ENCODE peak calls at places on chromosomes 13 and 19, in eight cellular contexts. W is heart right ventricle, L is neural progenitor cell, Z is psoas muscle, U is left ventricle myocardium inferior, G is Peyer's patch, T is lower leg skin, C is A549. J is an unnamed sample.

GRCh38 chr13:67515895-67516294 is 285.8 kb upstream of the PCDH9 start:
- DNase-seq in W (no peak), L (no peak), Z (no peak), U (no peak), G (no peak), T (no peak), C (no peak), J (no peak)

GRCh38 chr13:109155301-109155761 is 525.9 kb downstream of the MYO16 start:
- DNase-seq in W (no peak), L (no peak), Z (no peak), U (no peak), G (no peak), T (no peak), C (no peak), J (no peak)

GRCh38 chr19:51421229-51422052 is 4.0 kb upstream of the SIGLEC10 start:
- DNase-seq in W (no peak), L (peak; percentile 15), Z (no peak), U (no peak), G (no peak), T (no peak), C (no peak), J (no peak)

GRCh38 chr19:49863935-49864320 is 3.4 kb downstream of the PNKP start:
- DNase-seq in W (no peak), L (no peak), Z (no peak), U (no peak), G (no peak), T (no peak), C (no peak), J (no peak)

GRCh38 chr19:51417807-51418152 is 338 bp upstream of the SIGLEC10 start:
- DNase-seq in W (no peak), L (no peak), Z (no peak), U (no peak), G (no peak), T (no peak), C (no peak), J (no peak)

GRCh38 chr13:49366841-49367240 is 77.0 kb downstream of the CAB39L start:
- DNase-seq in W (no peak), L (no peak), Z (no peak), U (no peak), G (no peak), T (no peak), C (no peak), J (no peak)

GRCh38 chr19:11949201-11949600 is 15.6 kb upstream of the ZNF763 start:
- DNase-seq in W (no peak), L (no peak), Z (no peak), U (no peak), G (no peak), T (no peak), C (no peak), J (no peak)

GRCh38 chr19:2783781-2784145 is 690 bp upstream of the SGTA start:
- DNase-seq in W (no peak), L (no peak), Z (no peak), U (no peak), G (no peak), T (no peak), C (no peak), J (no peak)

GRCh38 chr19:49073514-49074378 is 1.2 kb upstream of the KCNA7 start:
- DNase-seq in W (no peak), L (peak; percentile 60), Z (peak; percentile 74), U (no peak), G (no peak), T (peak; percentile 81), C (peak; percentile 65), J (no peak)

GRCh38 chr19:56671613-56671994 is at the start of gene ZNF835:
- DNase-seq in W (peak; percentile 99), L (no peak), Z (peak; percentile 96), U (peak; percentile 97), G (peak; percentile 96), T (peak; percentile 96), C (no peak), J (peak; percentile 93)

GRCh38 chr19:8363803-8364771 is at the start of gene ANGPTL4:
- DNase-seq in W (peak; percentile 78), L (peak; percentile 83), Z (peak; percentile 89), U (peak; percentile 77), G (peak; percentile 83), T (peak; percentile 96), C (peak; percentile 69), J (peak; percentile 90)
- H3K4me3 ChIP-seq in W (peak within 1 kb of the TSS; percentile 61), L (peak within 1 kb of the TSS; percentile 44), Z (peak within 1 kb of the TSS; percentile 84), U (peak within 1 kb of the TSS; percentile 80), G (peak within 1 kb of the TSS; percentile 33), T (peak within 1 kb of the TSS; percentile 64), C (peak within 1 kb of the TSS; percentile 91), J (peak within 1 kb of the TSS; percentile 94)

DNA sequence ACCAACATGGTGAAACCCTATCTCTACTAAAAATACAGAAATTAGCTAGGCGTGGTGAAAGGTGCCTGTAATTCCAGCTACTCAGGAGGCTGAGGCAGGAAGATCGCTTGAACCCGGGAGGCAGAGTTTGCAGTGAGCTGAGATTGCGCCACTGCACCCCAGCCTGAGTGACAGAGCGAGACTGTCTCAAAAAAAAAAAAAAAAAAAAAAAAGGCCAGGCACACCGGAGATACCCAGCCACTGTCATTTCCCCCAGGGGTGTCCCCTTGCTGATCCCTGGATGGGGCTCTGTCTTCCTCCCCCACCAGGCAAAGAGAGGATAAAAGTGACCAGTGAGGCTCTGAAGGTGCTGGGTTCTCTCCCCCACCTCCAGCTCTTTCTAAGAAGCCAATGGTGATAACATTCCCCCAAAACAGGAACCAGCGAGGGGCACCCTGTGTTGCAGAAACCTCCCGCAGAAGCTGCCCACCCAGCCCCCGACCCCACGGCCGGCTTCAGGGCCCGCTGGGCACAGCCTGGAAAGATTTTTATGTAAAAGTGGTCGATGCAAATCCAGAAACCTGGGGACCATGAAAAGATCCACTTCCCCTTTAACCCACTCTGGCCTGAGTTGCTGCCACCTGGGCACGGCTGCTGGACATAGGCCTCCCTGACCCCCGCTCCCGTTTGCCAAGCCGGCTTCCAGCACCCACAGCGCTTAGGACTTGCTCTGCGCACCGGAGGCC is 61.3 kb upstream of the KLF2 start:
- DNase-seq in W (no peak), L (no peak), Z (no peak), U (no peak), G (peak; percentile 66), T (no peak), C (no peak), J (no peak)
- H3K4me3 ChIP-seq in W (no peak overlapping the region), L (no peak overlapping the region), Z (no peak overlapping the region), U (no peak overlapping the region), G (no peak overlapping the region), T (no peak overlapping the region), C (no peak overlapping the region), J (no peak overlapping the region)

DNA sequence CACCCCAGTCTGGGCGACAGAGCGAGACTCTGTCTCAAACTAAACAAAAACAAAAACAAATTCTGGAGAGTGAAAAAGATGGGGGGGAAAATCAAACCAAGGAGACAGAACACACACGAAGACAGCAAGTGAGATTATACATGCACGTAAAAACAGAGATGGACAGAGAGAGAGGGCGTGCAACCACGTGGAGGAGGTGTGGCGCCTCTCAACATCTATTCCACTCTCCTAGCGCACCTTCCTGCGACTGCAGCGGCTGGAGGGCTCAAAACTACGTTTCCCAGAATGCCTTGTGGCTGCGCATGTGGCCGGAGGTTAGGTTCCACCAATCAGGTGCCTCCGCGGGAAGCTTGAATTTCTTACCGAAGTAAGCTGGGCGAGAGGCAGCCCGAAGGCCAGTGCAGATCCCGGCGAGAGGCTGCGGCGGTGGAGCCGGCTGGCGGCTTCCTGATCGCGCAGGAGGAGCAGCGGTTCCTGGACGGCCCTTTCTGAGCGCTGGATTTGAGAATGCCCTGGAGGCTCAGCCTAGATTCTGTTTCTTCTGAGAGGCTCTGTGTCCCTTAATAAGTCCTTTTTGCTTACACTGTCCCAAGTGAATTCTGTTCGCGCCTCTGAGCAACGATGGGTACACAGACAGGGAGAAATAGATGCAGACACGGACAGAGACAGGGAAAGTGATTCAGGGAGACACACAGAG is 13.1 kb upstream of the NANOS2 start:
- DNase-seq in W (peak; percentile 86), L (peak; percentile 98), Z (peak; percentile 84), U (peak; percentile 89), G (peak; percentile 97), T (peak; percentile 97), C (peak; percentile 100), J (peak; percentile 83)
- H3K4me3 ChIP-seq in W (no peak overlapping the region), L (peak overlapping the region; percentile 13), Z (peak overlapping the region; percentile 15), U (no peak overlapping the region), G (no peak overlapping the region), T (no peak overlapping the region), C (no peak overlapping the region), J (no peak overlapping the region)

DNA sequence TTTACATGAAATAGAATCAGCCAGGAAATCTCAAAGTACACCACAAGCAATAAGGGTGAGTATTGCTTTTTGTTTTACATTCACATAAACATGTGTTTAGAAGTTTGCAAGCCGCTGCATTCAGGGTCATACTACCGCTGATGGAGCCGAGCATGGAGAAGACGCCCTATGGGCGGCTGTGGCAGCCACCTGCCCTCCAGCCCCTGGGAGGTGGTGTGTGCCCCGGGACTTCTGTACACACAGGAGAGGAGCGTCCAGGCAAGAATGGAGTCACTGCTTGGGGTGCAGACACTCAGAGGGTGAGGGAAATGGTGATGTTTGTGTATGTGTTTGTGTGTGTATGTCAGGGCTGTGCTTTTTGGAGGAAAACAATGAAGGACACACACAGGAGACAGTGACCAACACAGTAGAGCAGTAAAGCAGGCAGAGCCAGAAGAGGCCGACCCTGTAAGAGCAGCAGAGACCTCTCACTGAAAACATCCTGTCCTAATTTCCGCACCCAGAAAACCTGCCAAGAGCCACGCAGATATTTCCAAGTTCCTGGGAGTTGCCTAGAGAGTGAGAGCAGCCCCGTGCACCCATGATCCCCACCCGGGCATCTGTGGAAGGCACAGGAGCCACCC is 108.1 kb upstream of the GJB6 start:
- DNase-seq in W (no peak), L (no peak), Z (no peak), U (no peak), G (no peak), T (peak; percentile 61), C (no peak), J (no peak)
- H3K4me3 ChIP-seq in W (no peak overlapping the region), L (no peak overlapping the region), Z (no peak overlapping the region), U (peak overlapping the region; percentile 21), G (no peak overlapping the region), T (no peak overlapping the region), C (no peak overlapping the region), J (no peak overlapping the region)

DNA sequence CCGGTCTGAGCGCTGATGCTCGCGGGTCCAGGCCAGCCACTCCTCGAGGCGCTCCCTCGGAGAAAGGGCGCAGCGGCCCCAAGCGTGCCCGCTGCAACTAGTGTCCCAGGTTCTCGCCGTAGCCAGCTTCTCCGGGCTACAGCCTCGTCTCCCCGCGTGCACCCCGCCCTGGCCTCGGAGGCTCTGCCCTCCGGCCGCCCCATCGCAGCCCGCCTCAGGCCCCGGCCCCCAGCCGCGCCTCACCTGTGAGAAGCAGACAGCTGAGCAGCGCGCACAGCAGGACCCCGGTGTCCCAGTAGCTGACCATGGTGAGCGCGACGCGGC is 429 bp downstream of the FLT1 start:
- DNase-seq in W (no peak), L (peak; percentile 65), Z (no peak), U (no peak), G (no peak), T (no peak), C (no peak), J (no peak)
- H3K4me3 ChIP-seq in W (peak overlapping the region; percentile 77), L (peak overlapping the region; percentile 67), Z (peak overlapping the region; percentile 72), U (peak overlapping the region; percentile 75), G (peak overlapping the region; percentile 50), T (peak overlapping the region; percentile 33), C (peak overlapping the region; percentile 36), J (peak overlapping the region; percentile 60)

GRCh38 chr19:52492991-52493470 is 34.4 kb upstream of the ZNF808 start:
- DNase-seq in W (peak; percentile 13), L (peak; percentile 81), Z (no peak), U (peak; percentile 15), G (no peak), T (peak; percentile 50), C (no peak), J (no peak)
- H3K4me3 ChIP-seq in W (no peak overlapping the region), L (peak overlapping the region; percentile 41), Z (peak overlapping the region; percentile 28), U (peak overlapping the region; percentile 51), G (no peak overlapping the region), T (no peak overlapping the region), C (no peak overlapping the region), J (no peak overlapping the region)

J was measured in right atrium auricular region.